ENCODE peak calls at places on chromosomes 3 and 15, in six cellular contexts. O is germinal center, W is DMS79, S is B cell, Y is heart right ventricle, K is ascending aorta. V is an unnamed sample.

GRCh38 chr15:58873267-58873666 is 60.2 kb downstream of the SLTM start:
- DNase-seq in O (no peak), W (no peak), S (no peak), Y (no peak), K (no peak), V (no peak)

GRCh38 chr3:58244186-58244585 is 6.6 kb downstream of the ABHD6 start:
- DNase-seq in O (no peak), W (no peak), S (no peak), Y (no peak), K (no peak), V (no peak)

GRCh38 chr3:128555098-128555825 is 62.3 kb upstream of the GATA2 start:
- DNase-seq in O (no peak), W (no peak), S (peak; percentile 41), Y (peak; percentile 71), K (peak; percentile 63), V (no peak)

GRCh38 chr3:106825962-106826605 is 551.2 kb upstream of the CCDC54 start:
- DNase-seq in O (no peak), W (no peak), S (no peak), Y (no peak), K (no peak), V (no peak)

GRCh38 chr15:101317473-101317872 is 22.4 kb upstream of the SNRPA1 start:
- DNase-seq in O (no peak), W (no peak), S (no peak), Y (no peak), K (no peak), V (no peak)

GRCh38 chr3:64748244-64748894 is 60.6 kb upstream of the ADAMTS9 start:
- DNase-seq in O (no peak), W (no peak), S (no peak), Y (no peak), K (no peak), V (no peak)

GRCh38 chr15:63870403-63871209 is 36.9 kb upstream of the HERC1 start:
- DNase-seq in O (no peak), W (no peak), S (no peak), Y (peak; percentile 20), K (no peak), V (peak; percentile 33)

GRCh38 chr15:62821384-62822131 is 221.0 kb upstream of the TPM1 start:
- DNase-seq in O (no peak), W (no peak), S (no peak), Y (no peak), K (no peak), V (no peak)

GRCh38 chr3:143727391-143727790 is 120.9 kb downstream of the SLC9A9 start:
- DNase-seq in O (no peak), W (no peak), S (no peak), Y (no peak), K (no peak), V (no peak)

GRCh38 chr3:59424268-59425010 is 374.6 kb upstream of the CFAP20DC start:
- DNase-seq in O (no peak), W (no peak), S (no peak), Y (no peak), K (no peak), V (no peak)

GRCh38 chr3:187267306-187267705 is 24.2 kb downstream of the MASP1 start:
- DNase-seq in O (no peak), W (no peak), S (no peak), Y (no peak), K (no peak), V (no peak)

GRCh38 chr3:171604370-171604769 is 144.2 kb upstream of the TNIK start:
- DNase-seq in O (no peak), W (no peak), S (no peak), Y (no peak), K (no peak), V (no peak)

GRCh38 chr3:39166932-39167532 is 13.6 kb upstream of the CSRNP1 start:
- DNase-seq in O (no peak), W (no peak), S (no peak), Y (no peak), K (no peak), V (no peak)

GRCh38 chr15:66566963-66567531 is 1.2 kb upstream of the LCTL start:
- DNase-seq in O (peak; percentile 78), W (peak; percentile 12), S (peak; percentile 75), Y (peak; percentile 32), K (peak; percentile 76), V (peak; percentile 50)

GRCh38 chr3:23450051-23450450 is 246.9 kb downstream of the UBE2E2 start:
- DNase-seq in O (no peak), W (no peak), S (no peak), Y (no peak), K (no peak), V (no peak)

GRCh38 chr3:15010664-15011063 is 54.5 kb downstream of the MRPS25 start:
- DNase-seq in O (no peak), W (no peak), S (no peak), Y (no peak), K (no peak), V (no peak)

GRCh38 chr3:55690746-55691540 is 203.8 kb upstream of the WNT5A start:
- DNase-seq in O (peak; percentile 56), W (peak; percentile 81), S (no peak), Y (no peak), K (no peak), V (no peak)

GRCh38 chr3:187920871-187921270 is 175.6 kb upstream of the BCL6 start:
- DNase-seq in O (no peak), W (no peak), S (no peak), Y (no peak), K (no peak), V (peak; percentile 41)

GRCh38 chr3:168165390-168166269 is 69.9 kb upstream of the GOLIM4 start:
- DNase-seq in O (peak; percentile 37), W (peak; percentile 12), S (peak; percentile 31), Y (no peak), K (peak; percentile 77), V (peak; percentile 30)

GRCh38 chr3:48945856-48946549 is 27.4 kb downstream of the ARIH2 start:
- DNase-seq in O (no peak), W (no peak), S (no peak), Y (no peak), K (no peak), V (no peak)

GRCh38 chr3:36417237-36417636 is 36.9 kb downstream of the STAC start:
- DNase-seq in O (no peak), W (no peak), S (no peak), Y (no peak), K (no peak), V (no peak)

GRCh38 chr3:71345429-71346027 is 238.0 kb downstream of the FOXP1 start:
- DNase-seq in O (no peak), W (no peak), S (no peak), Y (no peak), K (no peak), V (no peak)

GRCh38 chr3:195093731-195094130 is 177.2 kb downstream of the XXYLT1 start:
- DNase-seq in O (peak; percentile 28), W (no peak), S (no peak), Y (peak; percentile 2), K (no peak), V (no peak)

GRCh38 chr15:60708684-60709083 is 229.7 kb upstream of the ICE2 start:
- DNase-seq in O (no peak), W (no peak), S (no peak), Y (no peak), K (no peak), V (no peak)

GRCh38 chr15:91224750-91225380 is 124.8 kb downstream of the SV2B start:
- DNase-seq in O (peak; percentile 26), W (no peak), S (no peak), Y (no peak), K (no peak), V (no peak)

GRCh38 chr3:7630351-7630911 is 769.5 kb downstream of the GRM7 start:
- DNase-seq in O (no peak), W (no peak), S (no peak), Y (no peak), K (no peak), V (no peak)

GRCh38 chr3:12380408-12380795 is 91.5 kb downstream of the PPARG start:
- DNase-seq in O (peak; percentile 15), W (no peak), S (no peak), Y (no peak), K (no peak), V (no peak)

GRCh38 chr3:45915518-45916231 is 27.6 kb upstream of the CXCR6 start:
- DNase-seq in O (peak; percentile 25), W (no peak), S (no peak), Y (no peak), K (no peak), V (no peak)

GRCh38 chr3:12440927-12441326 is 43.4 kb upstream of the TSEN2 start:
- DNase-seq in O (no peak), W (no peak), S (no peak), Y (peak; percentile 84), K (peak; percentile 66), V (peak; percentile 59)

GRCh38 chr3:24662449-24663345 is 168.0 kb upstream of the THRB start:
- DNase-seq in O (no peak), W (no peak), S (no peak), Y (no peak), K (no peak), V (no peak)

GRCh38 chr15:85692873-85693272 is 101.9 kb downstream of the KLHL25 start:
- DNase-seq in O (no peak), W (no peak), S (no peak), Y (no peak), K (no peak), V (no peak)

GRCh38 chr15:28021281-28022039 is 77.7 kb downstream of the OCA2 start:
- DNase-seq in O (no peak), W (peak; percentile 95), S (no peak), Y (no peak), K (no peak), V (peak; percentile 29)

GRCh38 chr3:47578119-47578630 is 490 bp downstream of the CSPG5 start:
- DNase-seq in O (peak; percentile 72), W (no peak), S (peak; percentile 93), Y (peak; percentile 38), K (peak; percentile 70), V (peak; percentile 54)

GRCh38 chr15:73630030-73630429 is 3.2 kb downstream of the NPTN start:
- DNase-seq in O (no peak), W (no peak), S (no peak), Y (no peak), K (no peak), V (no peak)

GRCh38 chr3:16552757-16553156 is 39.3 kb upstream of the RFTN1 start:
- DNase-seq in O (no peak), W (no peak), S (no peak), Y (no peak), K (no peak), V (no peak)

GRCh38 chr15:71374607-71375352 is 259.5 kb downstream of the THSD4 start:
- DNase-seq in O (no peak), W (no peak), S (no peak), Y (no peak), K (no peak), V (no peak)

GRCh38 chr15:66701422-66702034 is 508 bp upstream of the SMAD6 start:
- DNase-seq in O (peak; percentile 59), W (no peak), S (peak; percentile 73), Y (peak; percentile 64), K (peak; percentile 75), V (peak; percentile 73)

V was measured in ovary.